ENCODE peak calls at places on chromosomes 16 and 17, in nine cellular contexts. C is stimulated activated CD8-positive, alpha-beta memory T cell treated with anti-CD3 and anti-CD28 coated beads, Interleukin-4, amount 100 ng/mL, for 24 hours; U is Right ventricle myocardium superior; Z is mucosa of gallbladder; G is NCI-H1105; R is activated naive CD8-positive, alpha-beta T cell treated with anti-CD3 and anti-CD28 coated beads for 36 hours; J is astrocyte of the cerebellum; S is GM18507; N is RPMI7951. Q is an unnamed sample.

GRCh38 chr16:25713785-25714570 is 22.2 kb downstream of the HS3ST4 start:
- DNase-seq in N (peak; percentile 7), R (no peak), S (no peak), U (no peak), G (no peak), Z (no peak), C (no peak), J (no peak), Q (no peak)

GRCh38 chr16:13904179-13904691 is 15.7 kb upstream of the ERCC4 start:
- DNase-seq in J (no peak), Z (no peak), G (no peak), R (no peak), N (no peak), C (no peak), S (no peak), U (no peak), Q (no peak)

GRCh38 chr16:26521626-26522025 is 545.1 kb upstream of the C16orf82 start:
- DNase-seq in R (no peak), U (no peak), J (no peak), N (no peak), C (no peak), S (no peak), G (no peak), Z (no peak), Q (no peak)

GRCh38 chr17:29177541-29177870 is 2.7 kb downstream of the MYO18A start:
- DNase-seq in U (no peak), S (no peak), Z (no peak), J (no peak), G (no peak), N (no peak), R (no peak), C (no peak), Q (no peak)

GRCh38 chr16:74743045-74743667 is 31.5 kb downstream of the FA2H start:
- DNase-seq in R (no peak), U (no peak), Z (no peak), J (no peak), N (no peak), G (no peak), S (no peak), C (no peak), Q (peak; percentile 45)

GRCh38 chr17:82388922-82389283 is 17.3 kb downstream of the UTS2R start:
- DNase-seq in S (no peak), Z (no peak), U (no peak), N (no peak), G (no peak), R (no peak), C (no peak), J (no peak), Q (no peak)

GRCh38 chr16:3458852-3459361 is 15.4 kb downstream of the NAA60 start:
- DNase-seq in C (no peak), Z (peak; percentile 66), R (no peak), J (no peak), G (no peak), U (no peak), N (no peak), S (peak; percentile 42), Q (peak; percentile 81)

GRCh38 chr17:27965224-27965623 is 72.1 kb upstream of the LYRM9 start:
- DNase-seq in R (no peak), G (no peak), J (no peak), Z (no peak), C (no peak), S (no peak), N (no peak), U (no peak), Q (no peak)

GRCh38 chr16:28494141-28494851 is at the start of gene APOBR:
- DNase-seq in Z (peak; percentile 65), U (peak; percentile 65), N (no peak), J (no peak), S (peak; percentile 70), C (peak; percentile 79), R (peak; percentile 88), G (no peak), Q (no peak)

GRCh38 chr16:4691666-4692412 is 1.5 kb upstream of the NUDT16L1 start:
- DNase-seq in U (peak; percentile 38), C (no peak), J (no peak), R (no peak), Z (no peak), G (no peak), N (no peak), S (no peak), Q (no peak)

GRCh38 chr16:85946680-85947510 is 47.9 kb downstream of the IRF8 start:
- DNase-seq in S (no peak), J (no peak), N (no peak), Z (no peak), U (no peak), R (no peak), G (no peak), C (no peak), Q (no peak)

GRCh38 chr17:50626037-50626574 is 8.6 kb upstream of the ABCC3 start:
- DNase-seq in S (no peak), J (peak; percentile 62), C (peak; percentile 44), N (peak; percentile 60), G (peak; percentile 74), R (peak; percentile 72), Z (peak; percentile 60), U (peak; percentile 85), Q (peak; percentile 93)

GRCh38 chr16:1884889-1885288 is 12.9 kb upstream of the MEIOB start:
- DNase-seq in R (no peak), U (no peak), C (no peak), S (no peak), J (no peak), N (no peak), G (no peak), Z (no peak), Q (no peak)

GRCh38 chr17:60525347-60525623 is 757 bp downstream of the APPBP2 start:
- DNase-seq in R (no peak), S (no peak), N (peak; percentile 9), U (no peak), Z (no peak), J (no peak), C (no peak), G (no peak), Q (peak; percentile 38)

GRCh38 chr17:80501739-80502577 is 25.6 kb upstream of the NPTX1 start:
- DNase-seq in S (no peak), G (no peak), J (no peak), U (peak; percentile 17), C (no peak), R (no peak), Z (peak; percentile 29), N (peak; percentile 82), Q (no peak)

GRCh38 chr16:85418978-85419491 is 194.1 kb upstream of the GSE1 start:
- DNase-seq in G (no peak), U (peak; percentile 22), N (no peak), R (no peak), S (no peak), C (no peak), Z (no peak), J (no peak), Q (peak; percentile 26)

GRCh38 chr17:36124879-36125824 is 21.5 kb downstream of the CCL4 start:
- DNase-seq in G (no peak), S (no peak), N (no peak), U (no peak), Z (no peak), C (no peak), R (no peak), J (no peak), Q (peak; percentile 65)

GRCh38 chr16:2282866-2283555 is 15.1 kb upstream of the RNPS1 start:
- DNase-seq in U (no peak), S (no peak), Z (no peak), R (no peak), J (no peak), C (no peak), N (no peak), G (no peak), Q (no peak)